ENCODE peak calls at places on chromosomes 13 and 19, in seven cellular contexts. J is sciatic nerve, K is H9, E is KBM-7, G is anterior cingulate cortex, L is ovary, Y is head of caudate nucleus. R is an unnamed sample.

GRCh38 chr19:31119951-31120690 is 229.1 kb downstream of the TSHZ3 start:
- DNase-seq in E (no peak), J (no peak), Y (no peak), K (no peak), G (no peak), L (no peak), R (no peak)

GRCh38 chr13:42821437-42821836 is 40.1 kb downstream of the FAM216B start:
- DNase-seq in G (no peak), L (no peak), K (no peak), J (no peak), E (no peak), Y (no peak), R (no peak)

GRCh38 chr13:32961724-32962123 is 54.5 kb upstream of the KL start:
- DNase-seq in E (no peak), G (no peak), K (no peak), J (no peak), L (no peak), Y (no peak), R (no peak)

GRCh38 chr13:111337741-111338140 is 17.3 kb downstream of the TEX29 start:
- DNase-seq in K (peak), Y (no peak), J (no peak), L (no peak), G (no peak), E (no peak), R (no peak)

GRCh38 chr13:51849145-51850101 is 4.4 kb upstream of the TMEM272 start:
- DNase-seq in L (no peak), K (peak), J (no peak), G (no peak), Y (no peak), E (peak), R (no peak)

GRCh38 chr19:5934779-5935472 is 20.9 kb downstream of the CAPS start:
- DNase-seq in G (no peak), Y (no peak), E (no peak), L (peak), K (no peak), J (no peak), R (no peak)

GRCh38 chr19:53521373-53522202 is 16.4 kb upstream of the ZNF331 start:
- DNase-seq in K (no peak), L (no peak), Y (no peak), G (no peak), J (no peak), E (no peak), R (no peak)

GRCh38 chr19:48295458-48295857 is 25.6 kb downstream of the ZNF114 start:
- DNase-seq in J (no peak), K (no peak), G (no peak), Y (no peak), L (no peak), E (no peak), R (no peak)

GRCh38 chr19:55611300-55611982 is 6.0 kb downstream of the ZNF865 start:
- DNase-seq in Y (no peak), K (no peak), E (no peak), L (no peak), J (no peak), G (no peak), R (no peak)

GRCh38 chr13:110915874-110916670 is 1.2 kb upstream of the ANKRD10 start:
- DNase-seq in Y (no peak), E (peak), J (no peak), K (no peak), L (no peak), G (no peak), R (no peak)

GRCh38 chr19:41945135-41945766 is 13.9 kb downstream of the RABAC1 start:
- DNase-seq in G (no peak), J (no peak), K (no peak), L (no peak), Y (no peak), E (no peak), R (peak)

GRCh38 chr13:35927554-35927953 is 203.6 kb downstream of the DCLK1 start:
- DNase-seq in Y (no peak), J (no peak), G (no peak), L (no peak), K (no peak), E (no peak), R (no peak)

GRCh38 chr19:2476451-2477140 is 669 bp downstream of the GADD45B start:
- DNase-seq in K (no peak), E (peak), J (peak), G (peak), Y (peak), L (peak), R (peak)

GRCh38 chr19:53960886-53961285 is 1.9 kb upstream of the CACNG8 start:
- DNase-seq in L (no peak), Y (no peak), E (no peak), J (no peak), G (no peak), K (no peak), R (no peak)

GRCh38 chr19:18730885-18731513 is 47.5 kb downstream of the CRTC1 start:
- DNase-seq in E (peak), J (no peak), K (no peak), G (no peak), Y (no peak), L (peak), R (no peak)

GRCh38 chr13:53460776-53461175 is 432.2 kb downstream of the OLFM4 start:
- DNase-seq in G (no peak), J (no peak), E (no peak), Y (no peak), K (no peak), L (no peak), R (no peak)

GRCh38 chr13:41723136-41723535 is 237.8 kb downstream of the VWA8 start:
- DNase-seq in L (no peak), G (no peak), E (no peak), J (no peak), Y (no peak), K (no peak), R (no peak)

GRCh38 chr13:51920267-51920666 is 58.5 kb downstream of the CCDC70 start:
- DNase-seq in G (no peak), K (peak), E (no peak), Y (no peak), J (no peak), L (no peak), R (no peak)

GRCh38 chr19:38035515-38036495 is 128.8 kb downstream of the SIPA1L3 start:
- DNase-seq in E (no peak), Y (peak), J (no peak), K (no peak), G (no peak), L (no peak), R (no peak)

GRCh38 chr13:37870895-37871550 is 1.5 kb upstream of the TRPC4 start:
- DNase-seq in Y (no peak), G (no peak), E (no peak), K (peak), J (no peak), L (no peak), R (no peak)

GRCh38 chr13:78241278-78241919 is 322.8 kb upstream of the EDNRB start:
- DNase-seq in L (no peak), G (peak), K (peak), E (peak), J (no peak), Y (peak), R (no peak)

GRCh38 chr19:58229255-58229639 is 533 bp downstream of the ZNF544 start:
- DNase-seq in J (no peak), L (no peak), E (no peak), Y (peak), K (peak), G (peak), R (no peak)

R was measured in CD4-positive, alpha-beta T cell.